ENCODE peak calls at places on chromosomes 16 and 17, in six cellular contexts. Q, W, P, E, C and I are unnamed samples.

GRCh38 chr17:11503292-11503691 is 95.0 kb upstream of the DNAH9 start:
- DNase-seq in Q (no peak), W (no peak), P (no peak), E (no peak), C (peak), I (no peak)

GRCh38 chr16:918741-919657 is 51.8 kb downstream of the LMF1 start:
- DNase-seq in Q (no peak), W (no peak), P (no peak), E (no peak), C (no peak), I (peak)

GRCh38 chr16:85369741-85370528 is 243.2 kb upstream of the GSE1 start:
- DNase-seq in Q (peak), W (peak), P (no peak), E (peak), C (peak), I (peak)

GRCh38 chr16:59236804-59237463 is 502.8 kb upstream of the GOT2 start:
- DNase-seq in Q (no peak), W (no peak), P (no peak), E (no peak), C (peak), I (no peak)

GRCh38 chr16:81445143-81445922 is 725 bp downstream of the CMIP start:
- DNase-seq in Q (peak), W (no peak), P (peak), E (no peak), C (peak), I (peak)

GRCh38 chr16:47611042-47611441 is 149.9 kb downstream of the PHKB start:
- DNase-seq in Q (no peak), W (no peak), P (no peak), E (no peak), C (no peak), I (no peak)

GRCh38 chr17:39667262-39668140 is 752 bp upstream of the PNMT start:
- DNase-seq in Q (peak), W (no peak), P (no peak), E (no peak), C (peak), I (peak)

GRCh38 chr17:78127888-78128615 is 503 bp downstream of the TMC6 start:
- DNase-seq in Q (peak), W (no peak), P (no peak), E (peak), C (no peak), I (peak)

GRCh38 chr17:53724726-53725125 is 98.0 kb upstream of the KIF2B start:
- DNase-seq in Q (no peak), W (no peak), P (no peak), E (no peak), C (no peak), I (no peak)

GRCh38 chr16:73354426-73354825 is 306.5 kb upstream of the ZFHX3 start:
- DNase-seq in Q (no peak), W (no peak), P (no peak), E (no peak), C (no peak), I (no peak)

GRCh38 chr17:47204722-47205418 is 4.3 kb upstream of the MYL4 start:
- DNase-seq in Q (no peak), W (no peak), P (no peak), E (peak), C (no peak), I (no peak)

GRCh38 chr16:29148867-29149272 is 164.0 kb downstream of the LAT start:
- DNase-seq in Q (no peak), W (no peak), P (no peak), E (no peak), C (no peak), I (peak)

GRCh38 chr16:70679653-70680494 is 6.0 kb downstream of the MTSS2 start:
- DNase-seq in Q (peak), W (no peak), P (no peak), E (no peak), C (peak), I (peak)

GRCh38 chr16:3264137-3265036 is 8.0 kb upstream of the MEFV start:
- DNase-seq in Q (peak), W (peak), P (peak), E (peak), C (peak), I (peak)

GRCh38 chr17:49637050-49637449 is 40.8 kb downstream of the SPOP start:
- DNase-seq in Q (no peak), W (no peak), P (peak), E (peak), C (no peak), I (no peak)

GRCh38 chr17:320139-320538 is 32.5 kb downstream of the RPH3AL start:
- DNase-seq in Q (no peak), W (no peak), P (no peak), E (no peak), C (no peak), I (peak)

GRCh38 chr17:66169839-66170238 is 22.1 kb downstream of the CEP112 start:
- DNase-seq in Q (no peak), W (no peak), P (no peak), E (no peak), C (no peak), I (no peak)
- H3K9ac ChIP-seq in Q (no peak), W (no peak), P (no peak), E (no peak), C (no peak), I (no peak)

GRCh38 chr16:49343291-49343690 is 30.3 kb upstream of the C16orf78 start:
- DNase-seq in Q (no peak), W (no peak), P (no peak), E (no peak), C (no peak), I (no peak)
- H3K9ac ChIP-seq in Q (no peak), W (no peak), P (no peak), E (no peak), C (no peak), I (no peak)

GRCh38 chr16:57567691-57568090 is 25.2 kb downstream of the ADGRG5 start:
- DNase-seq in Q (no peak), W (no peak), P (no peak), E (no peak), C (no peak), I (no peak)
- H3K9ac ChIP-seq in Q (no peak), W (no peak), P (no peak), E (no peak), C (no peak), I (no peak)

GRCh38 chr17:29585080-29585751 is 4.2 kb downstream of the GIT1 start:
- DNase-seq in Q (peak), W (no peak), P (peak), E (no peak), C (peak), I (no peak)

GRCh38 chr17:29582254-29582765 is 7.1 kb downstream of the GIT1 start:
- DNase-seq in Q (no peak), W (no peak), P (no peak), E (no peak), C (no peak), I (peak)

GRCh38 chr17:29582767-29583166 is 6.7 kb downstream of the GIT1 start:
- DNase-seq in Q (no peak), W (no peak), P (no peak), E (no peak), C (peak), I (no peak)

GRCh38 chr17:29583324-29584248 is 5.9 kb downstream of the GIT1 start:
- DNase-seq in Q (peak), W (no peak), P (no peak), E (no peak), C (peak), I (no peak)

GRCh38 chr17:29584452-29585079 is 4.9 kb downstream of the GIT1 start:
- DNase-seq in Q (peak), W (no peak), P (no peak), E (no peak), C (peak), I (no peak)
- H3K9ac ChIP-seq in Q (no peak), W (no peak), P (peak), E (no peak), C (no peak), I (no peak)

DNA sequence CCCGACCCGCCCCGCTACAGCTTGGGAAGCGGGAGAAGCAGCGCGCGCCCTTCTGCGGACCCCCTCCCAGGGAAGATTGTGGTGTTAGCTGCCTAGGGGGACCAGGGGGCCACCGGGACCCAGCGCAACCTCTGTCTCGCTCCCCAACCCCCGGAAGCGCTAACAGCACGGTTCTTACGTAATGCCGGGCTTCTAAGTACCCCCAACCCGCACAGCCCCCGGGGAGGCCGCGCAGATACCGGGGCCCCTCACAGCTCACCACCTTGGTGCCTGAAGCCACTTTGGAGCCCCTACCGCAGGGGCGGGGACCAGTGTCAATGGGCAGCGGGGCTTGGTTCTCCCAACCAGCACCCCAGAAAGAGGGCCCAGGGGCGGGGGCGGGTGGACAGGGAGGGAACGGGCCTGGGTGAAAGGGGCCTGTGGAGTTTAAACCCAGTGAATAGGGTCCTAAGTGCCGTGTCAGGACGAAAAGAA is 348 bp downstream of the MPP2 start:
- DNase-seq in Q (no peak), W (peak), P (no peak), E (no peak), C (no peak), I (peak)
- H3K9ac ChIP-seq in Q (peak), W (peak), P (no peak), E (no peak), C (no peak), I (peak)

DNA sequence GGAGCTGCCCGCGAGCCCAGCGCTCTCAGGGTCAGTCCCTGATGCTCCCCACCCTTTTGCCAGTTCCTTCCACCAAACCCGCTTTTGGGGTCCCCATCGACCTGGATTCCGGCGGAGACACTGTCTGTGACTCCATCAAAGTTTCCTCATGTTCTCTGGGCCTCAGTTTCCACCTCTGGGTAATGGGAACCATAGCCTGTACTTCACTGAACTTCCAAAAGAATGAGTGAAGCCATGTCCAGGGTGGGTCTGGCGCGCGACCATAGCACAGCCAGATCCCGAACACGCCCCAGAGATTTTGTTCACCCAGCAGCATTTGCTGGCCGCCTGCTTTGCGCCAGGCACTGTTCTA is 328 bp downstream of the SDR42E2 start:
- DNase-seq in Q (no peak), W (no peak), P (no peak), E (no peak), C (no peak), I (no peak)
- H3K9ac ChIP-seq in Q (no peak), W (peak), P (no peak), E (no peak), C (no peak), I (no peak)

DNA sequence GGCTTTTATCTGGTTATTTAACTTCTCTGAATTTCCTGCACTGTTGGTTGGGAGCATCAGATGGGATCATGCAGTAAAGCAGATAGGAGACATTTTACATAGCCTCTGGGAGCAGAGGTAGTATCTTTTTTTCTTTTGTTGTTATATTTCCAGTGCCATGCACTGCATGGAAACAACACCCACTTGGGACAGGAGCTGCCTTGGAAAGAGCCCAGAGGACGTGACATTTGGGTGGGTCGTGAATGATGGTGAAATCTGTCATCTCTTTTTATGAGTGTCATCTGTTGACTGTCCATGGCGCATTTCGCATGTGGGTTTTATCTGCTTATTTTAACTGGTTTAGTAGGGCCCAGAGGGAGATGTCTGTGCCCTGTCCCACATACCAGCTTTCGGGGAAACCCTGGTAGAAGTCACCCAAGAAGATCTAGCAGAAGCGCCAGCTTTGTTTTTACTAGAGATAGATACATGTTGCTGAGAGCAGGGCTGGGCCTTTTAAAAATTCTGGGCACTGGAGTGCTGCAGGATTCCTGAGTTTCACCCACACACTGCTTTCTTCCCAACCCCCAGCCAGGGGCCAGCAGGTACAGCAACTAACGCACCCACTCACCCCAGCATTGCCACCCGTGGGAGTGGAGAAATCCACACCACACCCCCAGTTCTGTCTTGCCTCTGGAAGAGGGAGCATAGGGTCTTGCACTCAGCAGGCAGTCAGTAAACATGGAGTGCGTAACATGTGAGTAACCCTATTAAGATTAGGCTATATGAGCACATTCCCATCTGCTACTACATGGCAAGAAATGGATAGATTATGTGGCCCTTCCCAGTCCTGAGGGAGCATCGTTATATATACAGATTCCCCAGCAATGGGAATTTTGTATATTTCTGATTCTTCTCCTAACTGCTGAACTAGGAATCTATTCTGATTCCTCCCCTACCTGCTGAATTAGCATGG is 8.4 kb upstream of the TERF2 start:
- DNase-seq in Q (no peak), W (no peak), P (no peak), E (peak), C (no peak), I (no peak)
- H3K9ac ChIP-seq in Q (no peak), W (no peak), P (no peak), E (no peak), C (no peak), I (no peak)

GRCh38 chr16:53358884-53359283 is 75.4 kb upstream of the RBL2 start:
- DNase-seq in Q (no peak), W (no peak), P (no peak), E (no peak), C (no peak), I (no peak)

GRCh38 chr16:53357208-53357586 is 77.1 kb upstream of the RBL2 start:
- DNase-seq in Q (no peak), W (no peak), P (no peak), E (no peak), C (no peak), I (no peak)

GRCh38 chr16:53355064-53355463 is 79.2 kb upstream of the RBL2 start:
- DNase-seq in Q (no peak), W (no peak), P (no peak), E (no peak), C (no peak), I (no peak)

GRCh38 chr16:53356478-53357207 is 77.6 kb upstream of the RBL2 start:
- DNase-seq in Q (no peak), W (no peak), P (no peak), E (no peak), C (peak), I (no peak)

GRCh38 chr16:53357955-53358354 is 76.3 kb upstream of the RBL2 start:
- DNase-seq in Q (no peak), W (no peak), P (no peak), E (no peak), C (no peak), I (no peak)
- H3K9ac ChIP-seq in Q (no peak), W (no peak), P (no peak), E (no peak), C (no peak), I (no peak)

GRCh38 chr17:32993977-32994376 is 2.3 kb downstream of the SPACA3 start:
- DNase-seq in Q (no peak), W (no peak), P (no peak), E (no peak), C (no peak), I (no peak)

GRCh38 chr17:32995416-32995815 is 3.8 kb downstream of the SPACA3 start:
- DNase-seq in Q (no peak), W (no peak), P (no peak), E (no peak), C (peak), I (no peak)

GRCh38 chr17:32998893-32999240 is 7.2 kb downstream of the SPACA3 start:
- DNase-seq in Q (no peak), W (no peak), P (no peak), E (peak), C (no peak), I (no peak)

GRCh38 chr17:33002245-33002644 is 10.6 kb downstream of the SPACA3 start:
- DNase-seq in Q (no peak), W (no peak), P (no peak), E (no peak), C (peak), I (no peak)

GRCh38 chr17:32998111-32998892 is 6.7 kb downstream of the SPACA3 start:
- DNase-seq in Q (peak), W (peak), P (peak), E (peak), C (peak), I (peak)
- H3K9ac ChIP-seq in Q (no peak), W (no peak), P (no peak), E (no peak), C (no peak), I (no peak)

DNA sequence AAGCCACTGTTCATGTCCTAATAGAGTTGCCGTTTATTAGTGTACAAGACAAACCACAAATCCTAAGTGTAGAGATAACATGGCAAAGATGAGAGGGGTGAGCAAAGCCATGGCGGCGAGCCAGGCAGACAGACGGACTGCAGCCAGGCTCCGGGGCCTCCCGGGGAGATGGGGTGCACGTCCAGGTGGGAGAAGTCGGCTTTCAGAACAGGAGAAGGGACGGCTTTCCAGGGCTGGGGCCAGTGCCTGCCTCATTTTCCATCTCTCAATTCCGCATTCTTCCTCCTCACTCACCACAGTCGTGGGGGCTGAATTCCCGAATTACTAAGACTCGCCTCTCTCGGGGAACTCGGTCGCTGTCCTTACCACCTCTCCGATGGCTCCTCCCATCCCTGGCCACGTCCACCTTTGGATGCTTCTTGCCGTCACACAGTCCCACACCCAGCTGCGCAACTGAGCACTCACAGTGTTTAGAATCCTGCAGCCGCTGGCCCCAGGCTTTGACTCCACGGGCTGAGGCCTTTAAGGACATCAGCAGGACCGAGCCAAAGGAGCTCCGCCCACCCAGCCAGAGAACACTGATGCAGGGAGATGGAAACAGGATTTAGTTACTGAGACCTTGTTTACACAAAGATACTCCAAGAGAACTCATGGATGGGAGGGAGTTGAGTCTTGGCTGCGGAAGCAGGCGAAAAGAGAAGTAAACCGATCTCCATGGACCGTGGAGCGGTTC is 59.7 kb downstream of the RNF112 start:
- DNase-seq in Q (no peak), W (no peak), P (no peak), E (no peak), C (peak), I (peak)
- H3K9ac ChIP-seq in Q (no peak), W (no peak), P (no peak), E (no peak), C (no peak), I (no peak)